ENCODE peak calls at places on chromosomes 11 and 22, in five cellular contexts. I is neuronal stem cell; C is effector memory CD4-positive, alpha-beta T cell; O is GM23248; W is heart right ventricle. E is an unnamed sample.
A peak's percentile ranks its signal among the peaks of the same experiment; 100 is the strongest.

GRCh38 chr11:33952805-33953204 is 60.9 kb upstream of the LMO2 start:
- DNase-seq in I (no peak), C (no peak), O (no peak), W (no peak), E (no peak)

GRCh38 chr11:27362032-27362431 is 983 bp downstream of the CCDC34 start:
- DNase-seq in C (no peak), O (peak; percentile 38), W (no peak), I (no peak), E (no peak)

GRCh38 chr11:3160252-3161031 is 4.7 kb downstream of the OSBPL5 start:
- DNase-seq in W (peak; percentile 87), C (no peak), I (peak; percentile 96), O (peak; percentile 95), E (peak; percentile 84)

GRCh38 chr11:58914821-58915543 is 24.3 kb upstream of the GLYATL1 start:
- DNase-seq in I (no peak), O (peak; percentile 29), C (no peak), W (no peak), E (no peak)

GRCh38 chr11:108788565-108789199 is 123.8 kb downstream of the DDX10 start:
- DNase-seq in O (peak; percentile 57), W (no peak), I (peak; percentile 1), C (no peak), E (no peak)

GRCh38 chr11:122717264-122717867 is 61.8 kb downstream of the UBASH3B start:
- DNase-seq in C (no peak), W (no peak), O (no peak), I (no peak), E (no peak)

GRCh38 chr11:65663634-65664200 is 1.0 kb upstream of the RELA start:
- DNase-seq in O (peak; percentile 89), I (no peak), W (peak; percentile 69), C (no peak), E (peak; percentile 56)

GRCh38 chr11:117195761-117196160 is 3.4 kb upstream of the TAGLN start:
- DNase-seq in W (peak; percentile 9), C (no peak), O (no peak), I (no peak), E (no peak)

GRCh38 chr11:38384568-38384967 is 1786.5 kb upstream of the RAG2 start:
- DNase-seq in C (no peak), I (no peak), W (no peak), O (no peak), E (no peak)

GRCh38 chr22:46979506-46979905 is 217.1 kb downstream of the TBC1D22A start:
- DNase-seq in O (no peak), I (no peak), C (no peak), W (no peak), E (no peak)

GRCh38 chr11:61195710-61196109 is 7.6 kb upstream of the PGA3 start:
- DNase-seq in C (no peak), O (no peak), I (no peak), W (no peak), E (no peak)

GRCh38 chr22:19088866-19089595 is 33.2 kb downstream of the DGCR2 start:
- DNase-seq in W (no peak), I (no peak), C (no peak), O (no peak), E (no peak)

GRCh38 chr11:130325691-130326090 is 11.0 kb upstream of the ZBTB44 start:
- DNase-seq in O (no peak), W (no peak), C (no peak), I (no peak), E (no peak)

GRCh38 chr11:128884703-128885338 is 6.3 kb upstream of the KCNJ5 start:
- DNase-seq in C (peak; percentile 17), O (peak; percentile 69), I (peak; percentile 69), W (no peak), E (peak; percentile 75)

GRCh38 chr11:1422481-1422880 is 32.7 kb downstream of the BRSK2 start:
- DNase-seq in I (no peak), C (no peak), W (no peak), O (peak; percentile 33), E (no peak)

GRCh38 chr11:72703281-72704008 is 29.2 kb upstream of the PDE2A start:
- DNase-seq in W (peak; percentile 69), O (peak; percentile 87), C (no peak), I (no peak), E (no peak)

GRCh38 chr11:27487706-27488105 is 15.1 kb upstream of the LGR4 start:
- DNase-seq in O (no peak), I (no peak), C (no peak), W (no peak), E (no peak)

GRCh38 chr11:128240546-128240945 is 346.8 kb downstream of the ETS1 start:
- DNase-seq in W (no peak), C (no peak), O (peak; percentile 43), I (no peak), E (no peak)

GRCh38 chr11:111846640-111847039 is 24.7 kb downstream of the ALG9 start:
- DNase-seq in O (peak; percentile 64), W (no peak), I (no peak), C (no peak), E (no peak)

GRCh38 chr11:6557063-6557462 is 46.4 kb downstream of the RRP8 start:
- DNase-seq in C (no peak), I (no peak), O (no peak), W (no peak), E (no peak)

GRCh38 chr22:17131686-17132085 is 10.5 kb upstream of the TMEM121B start:
- DNase-seq in O (no peak), C (no peak), W (no peak), I (no peak), E (no peak)

GRCh38 chr11:78605296-78605695 is 30.6 kb upstream of the NARS2 start:
- DNase-seq in W (no peak), C (no peak), I (no peak), O (no peak), E (no peak)
- H3K4me3 ChIP-seq in W (no peak overlapping the region), C (no peak overlapping the region), I (no peak overlapping the region), O (no peak overlapping the region), E (no peak overlapping the region)

GRCh38 chr11:97993565-97993964 is 1027.2 kb upstream of the CNTN5 start:
- DNase-seq in C (no peak), O (no peak), W (no peak), I (no peak), E (no peak)

GRCh38 chr11:97995874-97996273 is 1024.9 kb upstream of the CNTN5 start:
- DNase-seq in W (no peak), I (no peak), C (no peak), O (no peak), E (no peak)

DNA sequence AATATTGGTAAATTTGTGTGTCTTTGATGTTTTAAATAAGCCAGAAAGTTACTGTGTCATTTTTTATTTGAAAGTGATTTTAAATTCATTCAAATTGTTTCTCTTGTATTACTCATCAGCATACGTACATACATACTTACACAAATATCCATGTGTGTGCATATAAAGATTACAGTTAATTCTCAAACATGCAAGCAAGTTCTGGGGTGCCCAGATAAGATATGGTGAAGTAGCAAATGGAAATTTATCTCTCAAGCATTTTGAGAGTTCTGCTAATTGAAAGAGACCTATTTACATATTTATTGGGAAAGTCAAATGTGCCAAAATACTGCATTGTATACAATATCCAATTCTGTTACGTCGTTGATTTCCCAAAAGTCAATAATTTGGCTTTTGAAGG is 1024.0 kb upstream of the CNTN5 start:
- DNase-seq in C (no peak), W (no peak), O (no peak), I (no peak), E (no peak)
- H3K9me3 ChIP-seq in C (no peaks in the 10 kb centered on the region), W (no peaks in the 10 kb centered on the region), O (no peaks in the 10 kb centered on the region), I (no peaks in the 10 kb centered on the region), E (no peaks in the 10 kb centered on the region)

GRCh38 chr11:104657083-104657482 is 241.2 kb downstream of the CASP12 start:
- DNase-seq in W (no peak), O (no peak), C (no peak), I (no peak), E (no peak)
- H3K4me3 ChIP-seq in W (no peak overlapping the region), O (no peak overlapping the region), C (no peak overlapping the region), I (no peak overlapping the region), E (no peak overlapping the region)

GRCh38 chr11:70872299-70872698 is 380.1 kb downstream of the SHANK2 start:
- DNase-seq in C (no peak), O (no peak), I (no peak), W (no peak), E (no peak)
- H3K9me3 ChIP-seq in C (no peaks in the 10 kb centered on the region), O (no peaks in the 10 kb centered on the region), I (no peaks in the 10 kb centered on the region), W (no peaks in the 10 kb centered on the region), E (no peaks in the 10 kb centered on the region)

GRCh38 chr11:86374121-86374520 is 566 bp upstream of the CCDC81 start:
- DNase-seq in I (no peak), O (no peak), W (no peak), C (no peak), E (no peak)
- H3K4me3 ChIP-seq in I (no peak overlapping the region), O (peak overlapping the region; percentile 55), W (no peak overlapping the region), C (no peak overlapping the region), E (no peak overlapping the region)

GRCh38 chr11:76814414-76814813 is 31.3 kb downstream of the TSKU start:
- DNase-seq in O (no peak), I (no peak), W (no peak), C (no peak), E (no peak)
- H3K9me3 ChIP-seq in O (no peaks in the 10 kb centered on the region), I (peaks cover 5% of the 10 kb centered on the region), W (peaks cover 34% of the 10 kb centered on the region), C (no peaks in the 10 kb centered on the region), E (peaks cover 6% of the 10 kb centered on the region)

DNA sequence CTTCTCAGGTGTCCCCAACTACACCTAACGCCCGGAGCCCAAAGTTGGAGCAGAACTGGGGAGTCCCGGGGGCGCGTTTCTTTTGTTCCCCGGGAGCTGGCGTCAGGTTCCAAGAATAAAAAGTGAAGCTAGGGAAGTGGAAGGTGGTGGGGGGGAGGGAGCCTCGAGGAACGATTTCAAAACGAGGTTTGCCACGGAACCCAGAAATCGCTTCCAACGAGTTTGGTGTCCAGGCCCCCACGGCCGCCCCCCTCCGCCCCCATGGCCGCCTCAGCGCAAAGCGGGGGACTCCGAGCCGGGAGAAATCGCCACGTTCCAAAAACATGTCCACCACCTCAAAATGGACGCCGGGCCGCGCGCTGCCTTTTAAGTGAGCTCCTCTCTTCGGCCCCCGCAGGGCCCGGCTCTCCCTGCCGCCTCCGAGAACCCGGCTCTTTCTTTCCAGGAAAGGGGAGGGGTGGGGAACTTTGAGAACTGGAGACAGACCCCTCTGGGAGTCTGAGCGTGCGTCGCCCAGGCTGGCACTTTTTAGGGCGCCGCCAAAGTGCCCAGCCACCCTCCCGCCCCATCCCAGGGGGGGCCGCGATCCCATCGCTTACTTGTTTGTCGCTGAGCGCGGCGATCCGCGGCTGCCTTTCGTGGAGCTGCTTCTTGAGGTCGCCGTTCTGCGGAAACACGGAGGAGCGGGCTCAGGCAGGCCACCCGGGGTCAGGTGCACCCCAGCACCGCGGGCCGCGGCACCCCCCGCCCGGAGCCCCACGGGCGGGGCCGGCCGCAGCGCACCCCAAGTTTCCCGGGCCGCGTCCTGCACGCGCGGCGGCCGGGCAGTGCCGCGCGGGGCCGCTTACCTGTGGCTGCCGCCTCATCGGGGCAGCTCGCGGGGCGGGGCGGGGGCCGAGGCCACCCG is 1.6 kb downstream of the PHF21B start:
- DNase-seq in O (peak; percentile 18), C (no peak), I (peak; percentile 69), W (no peak), E (no peak)
- H3K4me3 ChIP-seq in O (peak overlapping the region; percentile 48), C (peak overlapping the region; percentile 40), I (peak overlapping the region; percentile 90), W (peak overlapping the region; percentile 53), E (no peak overlapping the region)

E was measured in lung.